ENCODE peak calls at places on chromosomes 2 and 18, in nine cellular contexts. V is neural progenitor cell, C is left lung, M is tibial nerve, T is breast epithelium, L is body of pancreas, S is WERI-Rb-1, A is stomach, J is IMR-90. D is an unnamed sample. For H3K27me3, the result is how much of the 10 kb centered on the place peaks cover.

GRCh38 chr2:84880395-84880644 is 564 bp downstream of the TRABD2A start:
- DNase-seq in C (no peak), S (no peak), L (no peak), T (no peak), A (no peak), M (no peak), V (no peak), J (no peak), D (no peak)

GRCh38 chr2:200319587-200320337 is 13.3 kb downstream of the SPATS2L start:
- DNase-seq in L (no peak), S (no peak), J (peak), C (no peak), A (no peak), V (no peak), M (no peak), T (no peak), D (no peak)

GRCh38 chr2:242022550-242023290 is 153.2 kb downstream of the RTP5 start:
- DNase-seq in M (no peak), C (peak), S (peak), J (no peak), L (no peak), A (no peak), V (no peak), T (peak), D (no peak)

GRCh38 chr2:73177645-73178255 is 24.6 kb upstream of the NOTO start:
- DNase-seq in L (no peak), S (no peak), T (no peak), V (peak), M (no peak), A (no peak), C (no peak), J (no peak), D (no peak)

GRCh38 chr2:177285892-177286715 is 21.6 kb upstream of the NFE2L2 start:
- DNase-seq in A (no peak), C (no peak), M (no peak), S (no peak), J (no peak), T (no peak), L (no peak), V (no peak), D (no peak)

GRCh38 chr2:228658998-228659397 is 477.5 kb upstream of the SPHKAP start:
- DNase-seq in T (no peak), C (no peak), S (no peak), L (peak), J (peak), A (no peak), V (no peak), M (no peak), D (no peak)

GRCh38 chr2:109507828-109508227 is 105.9 kb downstream of the SEPTIN10 start:
- DNase-seq in A (no peak), V (no peak), S (no peak), C (no peak), T (no peak), J (no peak), L (no peak), M (no peak), D (no peak)

GRCh38 chr18:8946046-8946838 is 156.3 kb upstream of the NDUFV2 start:
- DNase-seq in J (peak), M (no peak), A (no peak), T (no peak), S (no peak), L (no peak), V (no peak), C (no peak), D (no peak)

GRCh38 chr2:173747037-173747436 is 218.1 kb downstream of the SP3 start:
- DNase-seq in J (no peak), V (no peak), L (no peak), A (no peak), M (no peak), S (no peak), T (no peak), C (no peak), D (no peak)

GRCh38 chr2:40658917-40659316 is 207.0 kb upstream of the SLC8A1 start:
- DNase-seq in V (peak), C (no peak), S (no peak), J (peak), A (no peak), T (no peak), L (no peak), M (no peak), D (no peak)

GRCh38 chr2:37181726-37182684 is 6.5 kb downstream of the SULT6B1 start:
- DNase-seq in M (no peak), A (no peak), V (no peak), T (no peak), C (no peak), J (peak), L (no peak), S (no peak), D (no peak)

GRCh38 chr2:121969155-121969554 is 213.7 kb downstream of the TSN start:
- DNase-seq in V (no peak), L (no peak), T (no peak), S (no peak), M (peak), J (no peak), A (no peak), C (no peak), D (peak)

GRCh38 chr18:31835528-31836138 is 75.0 kb upstream of the SLC25A52 start:
- DNase-seq in J (peak), L (peak), T (no peak), C (no peak), S (no peak), M (no peak), A (no peak), V (no peak), D (no peak)

GRCh38 chr2:147847746-147848391 is 3.0 kb downstream of the ACVR2A start:
- DNase-seq in A (no peak), S (no peak), V (no peak), C (no peak), T (no peak), J (no peak), M (no peak), L (no peak), D (no peak)

GRCh38 chr2:100793982-100794381 is 26.0 kb upstream of the NPAS2 start:
- DNase-seq in S (no peak), M (no peak), C (no peak), A (no peak), L (no peak), J (no peak), T (no peak), V (no peak), D (no peak)

GRCh38 chr2:197011777-197012641 is 85.5 kb upstream of the PGAP1 start:
- DNase-seq in A (no peak), J (peak), M (peak), C (no peak), V (peak), L (peak), T (no peak), S (peak), D (no peak)

GRCh38 chr2:42133771-42134195 is 35.4 kb upstream of the EML4 start:
- DNase-seq in S (peak), J (no peak), T (no peak), V (peak), C (no peak), M (no peak), A (no peak), L (no peak), D (no peak)

GRCh38 chr2:15939854-15940660 is at the start of gene MYCN:
- DNase-seq in M (peak), C (no peak), L (no peak), V (peak), J (no peak), A (peak), S (peak), T (peak), D (peak)

GRCh38 chr2:170715062-170715931 is at the start of gene SP5:
- DNase-seq in C (peak), J (peak), M (peak), T (peak), S (peak), V (peak), L (peak), A (peak), D (peak)

GRCh38 chr2:137178955-137179377 is 413.6 kb downstream of the THSD7B start:
- DNase-seq in T (no peak), J (no peak), L (no peak), S (no peak), C (no peak), V (no peak), M (no peak), A (no peak), D (no peak)

GRCh38 chr18:62877448-62878221 is 162.3 kb downstream of the PHLPP1 start:
- DNase-seq in S (no peak), A (no peak), T (no peak), C (no peak), V (peak), L (no peak), J (peak), M (no peak), D (no peak)

GRCh38 chr18:74065366-74065765 is 82.3 kb downstream of the FBXO15 start:
- DNase-seq in J (no peak), C (no peak), L (no peak), T (no peak), S (no peak), M (no peak), A (no peak), V (no peak), D (no peak)

GRCh38 chr2:61218817-61219170 is 56.8 kb downstream of the C2orf74 start:
- DNase-seq in L (no peak), M (no peak), T (no peak), S (no peak), J (no peak), V (no peak), C (no peak), A (no peak), D (no peak)

GRCh38 chr2:70992945-70993688 is 1.6 kb downstream of the TEX261 start:
- DNase-seq in A (no peak), S (no peak), T (no peak), M (no peak), C (no peak), L (no peak), V (no peak), J (no peak), D (no peak)

GRCh38 chr2:144950874-144951560 is 431.1 kb upstream of the ZEB2 start:
- DNase-seq in J (peak), A (no peak), L (no peak), C (no peak), M (peak), T (no peak), V (no peak), S (no peak), D (no peak)

GRCh38 chr18:78665644-78666043 is 314.0 kb upstream of the SALL3 start:
- DNase-seq in T (no peak), M (no peak), C (no peak), L (no peak), S (no peak), V (no peak), A (no peak), J (no peak), D (no peak)

GRCh38 chr2:152304845-152305244 is 30.1 kb upstream of the FMNL2 start:
- DNase-seq in V (no peak), L (no peak), C (no peak), S (no peak), T (no peak), J (no peak), M (no peak), A (no peak), D (no peak)

GRCh38 chr2:121005512-121005911 is 269.8 kb downstream of the GLI2 start:
- DNase-seq in M (no peak), V (no peak), L (no peak), A (no peak), S (no peak), C (no peak), J (no peak), T (no peak), D (no peak)

GRCh38 chr2:42169869-42170465 is 814 bp downstream of the EML4 start:
- DNase-seq in C (no peak), T (no peak), A (no peak), M (no peak), S (no peak), V (peak), L (no peak), J (peak), D (no peak)

GRCh38 chr2:181058378-181059269 is 78.2 kb downstream of the UBE2E3 start:
- DNase-seq in T (no peak), V (peak), J (peak), M (peak), C (no peak), L (peak), S (peak), A (no peak), D (no peak)

GRCh38 chr2:148751907-148752306 is 107.4 kb downstream of the EPC2 start:
- DNase-seq in S (no peak), J (no peak), M (no peak), V (no peak), A (no peak), C (no peak), L (no peak), T (no peak), D (no peak)

GRCh38 chr2:47905454-47906260 is 641 bp downstream of the FBXO11 start:
- DNase-seq in M (peak), V (peak), J (peak), C (peak), A (peak), T (peak), L (peak), S (peak), D (peak)

GRCh38 chr2:1911811-1912210 is 167.5 kb upstream of the PXDN start:
- DNase-seq in S (no peak), C (no peak), A (no peak), L (no peak), M (no peak), V (no peak), T (no peak), J (no peak), D (no peak)

GRCh38 chr18:26656944-26657536 is 108.7 kb upstream of the KCTD1 start:
- DNase-seq in T (peak), L (peak), M (peak), C (peak), J (peak), S (peak), V (peak), A (peak), D (peak)

GRCh38 chr2:215188078-215188477 is 49.7 kb upstream of the ABCA12 start:
- DNase-seq in S (no peak), A (no peak), M (no peak), L (no peak), J (no peak), T (no peak), V (no peak), C (no peak), D (no peak)

GRCh38 chr2:84386326-84386995 is 72.6 kb downstream of the SUCLG1 start:
- DNase-seq in T (no peak), C (no peak), M (no peak), S (peak), V (peak), J (no peak), L (no peak), A (no peak), D (no peak)

GRCh38 chr2:170878505-170878904 is 50.5 kb upstream of the GORASP2 start:
- DNase-seq in M (no peak), T (no peak), A (no peak), V (no peak), C (no peak), L (no peak), J (no peak), S (no peak), D (no peak)

GRCh38 chr18:58766164-58766563 is 94.9 kb downstream of the MALT1 start:
- DNase-seq in L (no peak), A (no peak), M (no peak), C (no peak), V (no peak), T (no peak), S (no peak), J (no peak), D (no peak)

GRCh38 chr2:241153616-241154015 is 3.3 kb downstream of the PPP1R7 start:
- DNase-seq in M (no peak), T (no peak), C (no peak), S (no peak), J (peak), A (no peak), V (no peak), L (no peak), D (no peak)

GRCh38 chr18:28114472-28114871 is 62.5 kb downstream of the CDH2 start:
- DNase-seq in C (no peak), A (no peak), J (peak), L (no peak), V (no peak), S (no peak), M (no peak), T (no peak), D (no peak)
- H3K27ac ChIP-seq in C (no peak), A (no peak), J (no peak), L (no peak), V (no peak), S (no peak), M (no peak), T (no peak), D (peak)

GRCh38 chr18:36492604-36493329 is 195.3 kb downstream of the FHOD3 start:
- DNase-seq in M (no peak), L (no peak), S (no peak), C (no peak), A (no peak), V (no peak), T (no peak), J (no peak), D (no peak)
- TF ChIP-seq CTCF in M (no peak), L (no peak), S (no peak), C (no peak), A (no peak), V (no peak), T (no peak), J (no peak), D (no peak)

DNA sequence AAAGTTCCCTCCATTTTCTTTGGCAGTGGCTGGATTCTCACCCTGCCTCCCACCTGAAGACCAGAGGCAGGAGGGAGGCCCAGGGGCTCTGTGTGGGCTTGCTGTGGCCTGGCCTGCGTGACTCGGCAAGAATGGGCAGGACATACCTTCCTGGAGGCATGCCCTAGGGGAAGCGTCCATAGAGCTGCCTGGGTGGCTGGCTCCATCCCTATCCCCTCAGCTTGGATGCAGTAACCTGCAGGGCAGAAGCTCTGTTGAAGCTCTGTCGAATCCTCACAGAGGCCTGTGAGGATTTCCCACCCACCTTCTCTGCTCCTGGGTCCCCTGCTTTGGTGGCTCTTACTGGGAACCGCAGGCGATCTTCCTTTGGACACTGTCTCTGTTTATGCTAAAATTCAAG is 1.3 kb upstream of the PRSS56 start:
- DNase-seq in V (no peak), C (no peak), S (no peak), A (no peak), L (no peak), J (no peak), T (no peak), M (no peak), D (no peak)
- H3K27me3 ChIP-seq in V (half or more), C (half or more), S (under half), A (under half), L (under half), J (half or more), T (under half), M (under half), D (half or more)

GRCh38 chr18:46733872-46734271 is 23.0 kb downstream of the ST8SIA5 start:
- DNase-seq in L (no peak), M (no peak), S (no peak), C (no peak), T (no peak), V (no peak), J (no peak), A (no peak), D (no peak)

GRCh38 chr18:46738491-46738890 is 18.4 kb downstream of the ST8SIA5 start:
- DNase-seq in M (no peak), T (no peak), A (no peak), C (no peak), J (no peak), V (no peak), S (no peak), L (no peak), D (no peak)

GRCh38 chr18:46736736-46737135 is 20.1 kb downstream of the ST8SIA5 start:
- DNase-seq in J (no peak), M (no peak), S (no peak), A (no peak), L (no peak), C (no peak), T (no peak), V (no peak), D (no peak)

GRCh38 chr18:46734981-46735380 is 21.9 kb downstream of the ST8SIA5 start:
- DNase-seq in V (no peak), L (no peak), S (no peak), A (no peak), C (no peak), T (no peak), M (no peak), J (no peak), D (no peak)

DNA sequence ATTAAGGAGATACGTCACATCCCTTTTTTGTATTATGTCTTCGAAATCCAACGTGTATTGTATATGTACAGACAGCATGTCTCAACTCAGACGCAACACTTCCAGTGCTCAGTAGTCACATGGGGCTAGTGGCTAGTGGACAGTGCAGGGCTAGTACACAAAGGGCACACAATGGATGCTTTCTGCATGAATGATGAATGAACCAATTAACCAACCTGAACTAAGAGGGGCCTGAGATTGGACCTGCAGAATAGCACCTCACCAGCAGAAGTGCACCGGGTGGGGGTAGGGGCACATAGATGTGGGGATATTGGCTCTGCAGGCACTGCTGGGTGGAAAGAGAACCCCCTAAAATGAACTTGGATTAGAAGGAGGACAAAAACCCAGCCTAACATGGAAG is 20.7 kb downstream of the ST8SIA5 start:
- DNase-seq in C (no peak), S (no peak), L (no peak), J (no peak), A (no peak), T (no peak), M (no peak), V (no peak), D (no peak)
- H3K27ac ChIP-seq in C (no peak), S (no peak), L (no peak), J (no peak), A (no peak), T (no peak), M (no peak), V (no peak), D (no peak)

GRCh38 chr2:220300806-220301205 is 673.4 kb downstream of the SLC4A3 start:
- DNase-seq in J (peak), C (no peak), M (no peak), S (no peak), T (no peak), L (no peak), A (no peak), V (no peak), D (no peak)

GRCh38 chr2:220297093-220297492 is 669.7 kb downstream of the SLC4A3 start:
- DNase-seq in T (no peak), J (no peak), S (no peak), V (no peak), M (no peak), L (no peak), C (no peak), A (no peak), D (no peak)

GRCh38 chr2:220293966-220294365 is 666.5 kb downstream of the SLC4A3 start:
- DNase-seq in J (no peak), S (no peak), L (no peak), C (no peak), A (no peak), T (no peak), M (no peak), V (no peak), D (no peak)

GRCh38 chr2:220296174-220296573 is 668.7 kb downstream of the SLC4A3 start:
- DNase-seq in V (peak), A (no peak), M (no peak), T (no peak), J (peak), S (no peak), L (no peak), C (no peak), D (no peak)
- TF ChIP-seq CTCF in V (peak), A (no peak), M (no peak), T (no peak), J (peak), S (no peak), L (no peak), C (no peak), D (peak)

GRCh38 chr2:8505311-8505920 is 176.4 kb upstream of the ID2 start:
- DNase-seq in A (no peak), V (peak), S (no peak), L (no peak), M (no peak), C (peak), T (no peak), J (no peak), D (no peak)
- H3K27me3 ChIP-seq in A (under half), V (under half), S (under half), L (under half), M (under half), C (under half), T (under half), J (under half), D (under half)

GRCh38 chr18:55322176-55322735 is 265.7 kb downstream of the TCF4 start:
- DNase-seq in T (peak), V (peak), S (peak), L (peak), C (peak), A (peak), J (peak), M (peak), D (peak)

GRCh38 chr18:55320399-55321255 is 267.4 kb downstream of the TCF4 start:
- DNase-seq in V (no peak), T (no peak), J (peak), S (no peak), L (no peak), A (no peak), C (no peak), M (no peak), D (no peak)

GRCh38 chr18:55323051-55323994 is 264.7 kb downstream of the TCF4 start:
- DNase-seq in S (no peak), J (peak), A (no peak), M (no peak), T (no peak), C (no peak), V (no peak), L (no peak), D (no peak)

GRCh38 chr18:55319517-55319905 is 268.5 kb downstream of the TCF4 start:
- DNase-seq in M (no peak), A (no peak), J (peak), S (no peak), C (no peak), V (no peak), T (no peak), L (no peak), D (no peak)

GRCh38 chr18:55321268-55322175 is 266.5 kb downstream of the TCF4 start:
- DNase-seq in A (peak), L (peak), J (peak), T (peak), C (peak), S (peak), M (peak), V (peak), D (peak)
- H3K27ac ChIP-seq in A (peak), L (no peak), J (peak), T (peak), C (peak), S (peak), M (peak), V (no peak), D (peak)